ENCODE peak calls at places on chromosomes 2 and 18, in nine cellular contexts. G, O, V, Q, M, U, D, H and L are unnamed samples.

GRCh38 chr18:32769242-32770180 is 3.3 kb downstream of the KLHL14 start:
- DNase-seq in H (peak; percentile 29), U (no peak), V (peak; percentile 50), Q (peak; percentile 43), D (no peak), O (peak; percentile 40), G (no peak), M (no peak), L (no peak)

GRCh38 chr2:220641137-220641536 is 931.0 kb downstream of the EPHA4 start:
- DNase-seq in Q (no peak), G (no peak), M (no peak), D (no peak), V (no peak), H (no peak), O (no peak), U (no peak), L (no peak)

GRCh38 chr18:58491113-58491696 is 137.7 kb downstream of the ALPK2 start:
- DNase-seq in U (no peak), O (no peak), V (no peak), M (no peak), G (no peak), D (no peak), H (no peak), Q (no peak), L (no peak)

GRCh38 chr2:167271941-167272340 is 383.7 kb downstream of the XIRP2 start:
- DNase-seq in H (no peak), U (no peak), Q (no peak), V (no peak), D (no peak), O (no peak), M (no peak), G (no peak), L (no peak)

GRCh38 chr2:112877423-112877822 is 33.5 kb upstream of the IL37 start:
- DNase-seq in D (no peak), M (no peak), Q (no peak), G (no peak), O (no peak), U (no peak), V (no peak), H (no peak), L (no peak)

GRCh38 chr2:11683486-11683885 is 13.5 kb upstream of the NTSR2 start:
- DNase-seq in O (no peak), M (no peak), D (no peak), Q (no peak), U (no peak), V (no peak), H (no peak), G (no peak), L (no peak)

GRCh38 chr2:232489516-232490220 is 2.0 kb upstream of the ECEL1 start:
- DNase-seq in O (no peak), V (no peak), G (peak; percentile 60), M (no peak), Q (no peak), H (no peak), D (no peak), U (no peak), L (no peak)

GRCh38 chr18:46435031-46435430 is 222.0 kb downstream of the LOXHD1 start:
- DNase-seq in Q (no peak), M (no peak), O (no peak), V (no peak), H (no peak), D (no peak), U (no peak), G (no peak), L (no peak)

GRCh38 chr2:183070942-183071844 is 7.4 kb upstream of the DUSP19 start:
- DNase-seq in M (no peak), Q (no peak), U (no peak), G (no peak), D (peak; percentile 40), V (peak; percentile 57), O (peak; percentile 58), H (peak; percentile 44), L (no peak)

GRCh38 chr2:129879614-129880180 is 99.8 kb upstream of the RAB6C start:
- DNase-seq in G (no peak), U (no peak), H (no peak), D (no peak), V (no peak), O (no peak), Q (no peak), M (no peak), L (no peak)

GRCh38 chr2:7676714-7677113 is 759.5 kb downstream of the RNF144A start:
- DNase-seq in V (no peak), M (no peak), O (no peak), D (no peak), H (no peak), G (no peak), Q (no peak), U (no peak), L (no peak)

GRCh38 chr2:68565858-68566257 is 77.5 kb upstream of the PROKR1 start:
- DNase-seq in V (no peak), Q (no peak), M (no peak), U (no peak), D (no peak), O (no peak), G (no peak), H (no peak), L (no peak)

GRCh38 chr2:9071584-9072124 is 68.2 kb upstream of the MBOAT2 start:
- DNase-seq in Q (no peak), G (no peak), M (no peak), U (no peak), D (no peak), H (no peak), O (no peak), V (no peak), L (no peak)

GRCh38 chr2:76197842-76198448 is 487.2 kb upstream of the GCFC2 start:
- DNase-seq in Q (peak; percentile 8), G (no peak), U (peak; percentile 5), O (peak; percentile 75), M (peak; percentile 0), V (no peak), H (peak; percentile 73), D (no peak), L (peak; percentile 67)

GRCh38 chr18:70489556-70489955 is 200.7 kb downstream of the SOCS6 start:
- DNase-seq in O (no peak), H (no peak), Q (no peak), D (no peak), U (no peak), G (no peak), M (no peak), V (no peak), L (no peak)

GRCh38 chr18:34224423-34225217 is at the start of gene NOL4:
- DNase-seq in V (no peak), G (peak; percentile 82), Q (peak; percentile 52), M (no peak), D (peak; percentile 10), H (peak; percentile 63), U (no peak), O (peak; percentile 76), L (no peak)
- TF ChIP-seq CTCF in V (peak; percentile 10), G (peak; percentile 61), Q (no peak), M (no peak), D (no peak), H (peak; percentile 63), U (no peak), O (peak; percentile 14), L (no peak)

DNA sequence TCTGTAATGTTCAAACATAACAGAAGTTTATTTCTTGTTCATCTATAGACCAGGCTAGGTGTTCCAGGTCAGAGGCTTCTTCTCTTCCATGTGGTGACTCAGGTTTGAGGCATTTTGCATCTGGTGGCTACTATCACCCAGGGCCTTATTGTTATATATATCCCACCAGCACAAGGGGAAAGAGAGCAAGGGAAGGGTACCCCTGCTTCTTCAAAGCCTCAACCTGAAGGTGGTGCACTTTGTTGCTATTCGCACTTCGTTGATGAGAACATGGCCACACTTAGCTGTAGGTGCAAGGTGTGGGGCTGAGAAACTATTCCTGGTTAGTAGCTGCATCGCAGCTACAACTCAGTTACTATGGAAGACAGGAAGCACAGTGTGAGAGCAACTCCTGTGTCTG is 27.4 kb upstream of the SLC3A1 start:
- DNase-seq in D (no peak), V (no peak), H (no peak), Q (no peak), U (no peak), O (no peak), G (no peak), M (no peak), L (no peak)
- TF ChIP-seq CTCF in D (no peak), V (no peak), H (no peak), Q (no peak), U (no peak), O (no peak), G (no peak), M (no peak), L (no peak)

DNA sequence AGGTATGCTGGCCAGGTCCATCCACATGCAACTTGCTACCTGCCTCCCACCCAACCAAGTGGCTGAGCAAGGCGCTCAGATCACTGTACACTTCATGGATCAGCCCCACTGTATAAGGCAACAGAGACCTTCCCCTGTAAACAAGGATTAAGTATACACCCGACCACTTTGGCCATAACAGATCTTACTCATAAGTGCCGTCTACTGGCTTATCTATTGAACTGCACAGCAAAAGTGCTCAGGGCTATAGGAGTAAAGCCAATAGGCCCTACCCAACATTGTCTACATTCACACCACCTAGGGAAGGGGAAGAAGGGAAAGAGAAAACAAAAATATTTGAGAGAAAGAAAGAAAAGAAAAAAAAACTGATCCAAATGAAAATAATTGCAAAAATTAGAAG is 663.9 kb upstream of the LRRTM1 start:
- DNase-seq in U (no peak), D (no peak), M (no peak), V (no peak), H (no peak), Q (no peak), O (no peak), G (no peak), L (no peak)
- TF ChIP-seq CTCF in U (no peak), D (no peak), M (no peak), V (no peak), H (no peak), Q (no peak), O (no peak), G (no peak), L (no peak)

GRCh38 chr2:23326322-23326721 is 58.7 kb upstream of the KLHL29 start:
- DNase-seq in Q (no peak), G (no peak), H (no peak), D (no peak), V (no peak), O (no peak), M (no peak), U (no peak), L (no peak)

GRCh38 chr2:23327897-23328296 is 57.1 kb upstream of the KLHL29 start:
- DNase-seq in D (no peak), O (no peak), U (no peak), Q (no peak), V (no peak), M (no peak), H (no peak), G (no peak), L (no peak)

GRCh38 chr2:23335550-23335949 is 49.4 kb upstream of the KLHL29 start:
- DNase-seq in D (no peak), Q (no peak), V (no peak), M (no peak), H (no peak), O (no peak), U (no peak), G (no peak), L (no peak)

GRCh38 chr2:23324281-23324680 is 60.7 kb upstream of the KLHL29 start:
- DNase-seq in D (no peak), G (no peak), H (no peak), M (no peak), V (no peak), O (no peak), U (no peak), Q (no peak), L (no peak)

DNA sequence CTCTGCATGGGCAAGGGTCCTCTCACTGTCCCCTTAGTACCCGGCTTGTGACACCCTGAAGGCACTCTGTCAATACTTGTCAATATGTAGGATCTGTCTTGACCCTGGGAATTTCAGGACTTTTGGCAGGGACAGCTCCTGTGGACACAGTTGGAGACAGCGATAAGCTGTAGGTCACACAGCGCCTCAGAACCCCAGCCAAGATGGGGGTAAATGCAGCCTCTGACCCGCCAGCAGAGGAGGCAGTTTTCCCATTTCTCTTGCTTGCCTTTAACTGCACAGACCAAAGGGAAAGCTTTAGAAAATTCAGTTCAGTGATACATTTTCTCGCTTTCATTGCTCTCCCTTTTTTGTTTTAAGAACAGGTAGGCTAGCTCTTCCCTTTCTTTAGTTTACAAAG is 54.8 kb upstream of the KLHL29 start:
- DNase-seq in D (no peak), O (peak; percentile 55), H (peak; percentile 20), U (no peak), V (no peak), G (no peak), Q (no peak), M (no peak), L (no peak)
- TF ChIP-seq CTCF in D (no peak), O (no peak), H (no peak), U (peak; percentile 7), V (no peak), G (peak; percentile 47), Q (peak; percentile 3), M (no peak), L (no peak)